ENCODE peak calls at places on chromosomes 16 and 17, in five cellular contexts. E is mammary epithelial cell, R is HCT116, O is PC-3, D is IMR-90. Z is an unnamed sample.

GRCh38 chr16:87424260-87424659 is 32.1 kb downstream of the MAP1LC3B start:
- DNase-seq in R (no peak), O (no peak), E (no peak), D (no peak), Z (no peak)

GRCh38 chr17:58706351-58707140 is 14.1 kb downstream of the RAD51C start:
- DNase-seq in R (no peak), E (no peak), D (no peak), O (no peak), Z (no peak)

GRCh38 chr17:48814504-48814903 is 2.5 kb downstream of the TTLL6 start:
- DNase-seq in D (peak; percentile 37), E (no peak), R (peak; percentile 60), O (peak; percentile 85), Z (no peak)

GRCh38 chr17:67359960-67360817 is 6.2 kb downstream of the PSMD12 start:
- DNase-seq in O (peak; percentile 55), E (no peak), D (peak; percentile 45), R (peak; percentile 46), Z (no peak)

GRCh38 chr17:58277107-58277506 is 3.6 kb downstream of the MPO start:
- DNase-seq in R (peak; percentile 18), E (no peak), D (peak; percentile 8), O (peak; percentile 50), Z (no peak)

GRCh38 chr17:9002610-9003354 is 18.5 kb upstream of the NTN1 start:
- DNase-seq in O (no peak), D (no peak), R (no peak), E (peak; percentile 28), Z (peak; percentile 71)

GRCh38 chr16:354286-354881 is 1.9 kb upstream of the AXIN1 start:
- DNase-seq in R (no peak), E (peak; percentile 90), O (no peak), D (no peak), Z (peak; percentile 76)

GRCh38 chr16:12231666-12232065 is 255.1 kb downstream of the SNX29 start:
- DNase-seq in D (peak; percentile 91), E (peak; percentile 37), O (peak; percentile 71), R (no peak), Z (no peak)

GRCh38 chr17:518047-518735 is 165.6 kb upstream of the RPH3AL start:
- DNase-seq in R (no peak), D (no peak), O (no peak), E (no peak), Z (no peak)

GRCh38 chr16:11901091-11901490 is 14.7 kb downstream of the GSPT1 start:
- DNase-seq in D (peak; percentile 18), O (no peak), E (peak; percentile 19), R (no peak), Z (no peak)

GRCh38 chr16:88015806-88016140 is 64.5 kb downstream of the BANP start:
- DNase-seq in O (no peak), E (no peak), R (no peak), D (no peak), Z (no peak)

GRCh38 chr16:12314786-12315185 is 338.3 kb downstream of the SNX29 start:
- DNase-seq in O (no peak), E (peak; percentile 35), R (no peak), D (no peak), Z (no peak)

GRCh38 chr17:35577826-35578194 is 561 bp downstream of the PEX12 start:
- DNase-seq in E (peak; percentile 12), D (peak; percentile 18), O (no peak), R (no peak), Z (no peak)

GRCh38 chr17:41935641-41936040 is 5.2 kb downstream of the ODAD4 start:
- DNase-seq in R (no peak), E (peak; percentile 23), D (no peak), O (no peak), Z (no peak)

GRCh38 chr16:29807426-29808218 is 1.3 kb downstream of the MAZ start:
- DNase-seq in D (peak; percentile 91), O (peak; percentile 78), E (peak; percentile 92), R (peak; percentile 82), Z (peak; percentile 97)

GRCh38 chr17:33082529-33083148 is 91.0 kb downstream of the SPACA3 start:
- DNase-seq in E (no peak), O (no peak), R (no peak), D (no peak), Z (no peak)

GRCh38 chr17:19724501-19725420 is 8.4 kb upstream of the SLC47A2 start:
- DNase-seq in R (no peak), D (no peak), E (peak; percentile 75), O (no peak), Z (peak; percentile 87)

GRCh38 chr17:49190932-49191331 is 19.4 kb downstream of the GNGT2 start:
- DNase-seq in D (no peak), O (no peak), R (no peak), E (no peak), Z (no peak)

GRCh38 chr17:17783121-17783824 is 53.5 kb downstream of the SREBF1 start:
- DNase-seq in R (no peak), O (peak; percentile 57), E (peak; percentile 50), D (no peak), Z (peak; percentile 90)
- H3K4me1 ChIP-seq in R (peaks cover 48% of the 10 kb centered on the region), O (peaks cover 17% of the 10 kb centered on the region), E (peaks cover 48% of the 10 kb centered on the region), D (peaks cover 42% of the 10 kb centered on the region), Z (peaks cover 4% of the 10 kb centered on the region)

DNA sequence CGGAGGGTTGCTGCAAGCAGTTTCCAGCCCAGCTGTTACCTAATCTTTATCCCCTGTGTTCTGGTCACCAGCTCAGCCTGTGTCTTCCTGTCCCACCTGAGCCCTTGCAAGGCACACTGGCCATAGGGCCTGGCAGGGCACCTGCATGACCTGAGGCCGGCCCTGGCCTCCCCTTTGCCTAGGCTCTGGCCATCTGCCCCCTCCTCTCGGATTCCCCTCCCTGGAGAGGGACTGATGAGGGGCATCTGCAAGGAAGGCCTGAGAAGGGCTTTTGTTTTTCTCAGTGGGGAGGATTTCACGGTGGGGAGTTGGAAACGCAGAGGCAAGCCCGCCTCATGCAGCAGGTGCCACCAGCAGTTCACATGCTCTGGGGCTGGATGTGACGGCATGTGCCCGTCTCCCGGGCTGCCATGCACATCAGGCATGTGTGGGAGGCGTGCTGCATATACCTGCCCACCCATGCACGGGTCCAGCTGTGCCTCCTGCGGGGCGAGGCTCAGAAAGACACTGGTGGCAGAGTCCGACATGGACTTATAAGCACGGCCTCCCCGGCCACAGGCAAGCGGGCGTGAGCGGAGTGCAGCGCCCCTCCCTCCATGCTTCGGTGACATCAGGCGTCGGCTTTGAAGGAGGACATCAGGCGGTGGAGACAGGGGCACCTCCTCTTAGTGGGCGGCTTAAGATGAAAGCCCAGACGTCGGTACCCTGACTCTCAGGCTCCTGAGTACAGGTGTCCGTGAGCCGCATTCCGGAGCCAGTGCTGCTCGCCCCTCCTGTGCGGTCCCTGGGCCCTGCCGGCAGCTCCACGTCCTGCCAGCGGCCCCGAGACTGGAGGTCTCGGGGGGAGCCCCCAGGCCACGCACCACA is 16.5 kb downstream of the ASPSCR1 start:
- DNase-seq in E (no peak), D (no peak), O (no peak), R (no peak), Z (no peak)
- H3K9ac ChIP-seq in E (no peak overlapping the region), D (no peak overlapping the region), O (no peak overlapping the region), R (no peak overlapping the region), Z (no peak overlapping the region)

GRCh38 chr17:63694229-63694973 is 5.5 kb downstream of the LIMD2 start:
- DNase-seq in O (no peak), E (no peak), R (no peak), D (no peak), Z (peak; percentile 71)
- H3K4me1 ChIP-seq in O (peaks cover 7% of the 10 kb centered on the region), E (no peaks in the 10 kb centered on the region), R (no peaks in the 10 kb centered on the region), D (no peaks in the 10 kb centered on the region), Z (peaks cover 11% of the 10 kb centered on the region)

DNA sequence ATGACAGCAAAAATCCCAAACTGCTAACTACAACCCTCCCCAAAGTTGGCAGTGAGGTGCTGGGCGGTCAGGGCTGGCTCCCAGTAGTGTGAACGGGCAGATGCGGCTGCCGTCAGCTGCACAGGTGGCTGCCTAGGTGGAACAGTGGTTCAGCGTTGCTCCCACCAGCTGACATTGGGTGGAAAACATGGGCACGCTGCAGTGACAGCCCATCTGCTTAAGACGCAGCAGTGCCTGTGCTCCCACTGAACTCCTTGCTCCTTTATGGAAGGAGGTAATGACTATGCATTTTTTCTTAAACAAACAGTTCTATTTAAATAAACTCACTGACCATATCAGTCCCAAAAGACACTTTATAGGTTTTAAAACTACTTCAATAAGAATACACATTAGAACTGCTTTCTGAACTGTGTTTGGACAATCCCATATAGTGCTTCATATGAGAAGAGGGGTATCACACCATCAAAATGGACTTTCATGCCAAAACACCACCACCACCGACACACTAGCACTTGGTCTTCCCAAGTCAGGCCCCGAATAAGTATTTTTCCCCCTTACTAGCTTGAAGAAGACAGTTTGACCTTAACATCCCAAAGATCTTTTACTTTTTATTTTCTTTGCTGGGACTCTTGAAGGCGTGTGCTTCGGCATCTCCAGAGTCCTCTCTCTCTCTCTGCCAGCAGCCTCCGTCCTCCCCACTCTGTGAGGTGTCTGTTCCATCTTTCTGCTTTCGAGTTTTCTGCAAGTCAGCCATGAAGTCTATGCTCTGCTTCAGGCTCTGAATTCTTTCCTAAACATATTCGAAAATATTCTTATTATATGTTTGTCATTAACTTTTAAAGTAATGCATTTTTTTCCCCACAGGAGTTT is 34.4 kb downstream of the BRD7 start:
- DNase-seq in O (no peak), R (no peak), D (peak; percentile 53), E (no peak), Z (no peak)
- H3K9ac ChIP-seq in O (no peak overlapping the region), R (no peak overlapping the region), D (peak overlapping the region; percentile 42), E (no peak overlapping the region), Z (no peak overlapping the region)

Z was measured in kidney.